ENCODE peak calls at places on chromosome 21, in five cellular contexts. One of them, this sample, is unnamed.

GRCh38 chr21:34521561-34521960 is 9.6 kb upstream of the KCNE1 start:
- DNase-seq in K562: no peak
- DNase-seq in HepG2: peak; percentile 33
- DNase-seq in H1: no peak
- DNase-seq in GM12878: no peak
- DNase-seq in this sample: no peak

GRCh38 chr21:33401617-33401967 is 1.6 kb upstream of the IFNGR2 start:
- DNase-seq in K562: no peak
- DNase-seq in HepG2: no peak
- DNase-seq in H1: no peak
- DNase-seq in GM12878: no peak
- DNase-seq in this sample: no peak

GRCh38 chr21:30320215-30320614 is at the start of gene KRTAP26-1:
- DNase-seq in K562: no peak
- DNase-seq in HepG2: no peak
- DNase-seq in H1: no peak
- DNase-seq in GM12878: no peak
- DNase-seq in this sample: no peak

GRCh38 chr21:35635261-35635660 is 425.1 kb downstream of the SETD4 start:
- DNase-seq in K562: no peak
- DNase-seq in HepG2: no peak
- DNase-seq in H1: no peak
- DNase-seq in GM12878: no peak
- DNase-seq in this sample: no peak

GRCh38 chr21:22791986-22792560 is 1793.9 kb downstream of the NCAM2 start:
- DNase-seq in K562: peak; percentile 47
- DNase-seq in HepG2: peak; percentile 12
- DNase-seq in H1: no peak
- DNase-seq in GM12878: no peak
- DNase-seq in this sample: peak; percentile 60

GRCh38 chr21:36499578-36500471 is 19.9 kb upstream of the CLDN14 start:
- DNase-seq in K562: no peak
- DNase-seq in HepG2: no peak
- DNase-seq in H1: no peak
- DNase-seq in GM12878: no peak
- DNase-seq in this sample: no peak

GRCh38 chr21:33198346-33199135 is 31.2 kb upstream of the IFNAR2 start:
- DNase-seq in K562: no peak
- DNase-seq in HepG2: no peak
- DNase-seq in H1: no peak
- DNase-seq in GM12878: no peak
- DNase-seq in this sample: no peak

GRCh38 chr21:15121655-15122120 is 56.9 kb upstream of the NRIP1 start:
- DNase-seq in K562: no peak
- DNase-seq in HepG2: peak; percentile 79
- DNase-seq in H1: no peak
- DNase-seq in GM12878: no peak
- DNase-seq in this sample: no peak

GRCh38 chr21:16072692-16073091 is 342.9 kb downstream of the USP25 start:
- DNase-seq in K562: no peak
- DNase-seq in HepG2: no peak
- DNase-seq in H1: no peak
- DNase-seq in GM12878: no peak
- DNase-seq in this sample: no peak

GRCh38 chr21:37564924-37565529 is 198.5 kb downstream of the DYRK1A start:
- DNase-seq in K562: peak; percentile 65
- DNase-seq in HepG2: peak; percentile 34
- DNase-seq in H1: peak; percentile 56
- DNase-seq in GM12878: no peak
- DNase-seq in this sample: no peak

GRCh38 chr21:43312751-43313169 is 114.2 kb downstream of the SIK1 start:
- DNase-seq in K562: no peak
- DNase-seq in HepG2: peak; percentile 44
- DNase-seq in H1: no peak
- DNase-seq in GM12878: peak; percentile 23
- DNase-seq in this sample: no peak

GRCh38 chr21:35020446-35020845 is 28.7 kb downstream of the RUNX1 start:
- DNase-seq in K562: no peak
- DNase-seq in HepG2: no peak
- DNase-seq in H1: no peak
- DNase-seq in GM12878: no peak
- DNase-seq in this sample: no peak

GRCh38 chr21:38985423-38986378 is 180.0 kb downstream of the ETS2 start:
- DNase-seq in K562: peak; percentile 88
- DNase-seq in HepG2: no peak
- DNase-seq in H1: no peak
- DNase-seq in GM12878: peak; percentile 12
- DNase-seq in this sample: peak; percentile 84

GRCh38 chr21:15495965-15496364 is 233.8 kb upstream of the USP25 start:
- DNase-seq in K562: no peak
- DNase-seq in HepG2: peak; percentile 7
- DNase-seq in H1: no peak
- DNase-seq in GM12878: no peak
- DNase-seq in this sample: no peak

GRCh38 chr21:27787046-27787445 is 820.2 kb upstream of the ADAMTS5 start:
- DNase-seq in K562: no peak
- DNase-seq in HepG2: no peak
- DNase-seq in H1: no peak
- DNase-seq in GM12878: no peak
- DNase-seq in this sample: no peak

GRCh38 chr21:43890042-43890441 is 25.0 kb downstream of the AGPAT3 start:
- DNase-seq in K562: peak; percentile 40
- DNase-seq in HepG2: no peak
- DNase-seq in H1: peak; percentile 59
- DNase-seq in GM12878: no peak
- DNase-seq in this sample: no peak

GRCh38 chr21:15309022-15309590 is 244.3 kb upstream of the NRIP1 start:
- DNase-seq in K562: no peak
- DNase-seq in HepG2: no peak
- DNase-seq in H1: no peak
- DNase-seq in GM12878: no peak
- DNase-seq in this sample: no peak

DNA sequence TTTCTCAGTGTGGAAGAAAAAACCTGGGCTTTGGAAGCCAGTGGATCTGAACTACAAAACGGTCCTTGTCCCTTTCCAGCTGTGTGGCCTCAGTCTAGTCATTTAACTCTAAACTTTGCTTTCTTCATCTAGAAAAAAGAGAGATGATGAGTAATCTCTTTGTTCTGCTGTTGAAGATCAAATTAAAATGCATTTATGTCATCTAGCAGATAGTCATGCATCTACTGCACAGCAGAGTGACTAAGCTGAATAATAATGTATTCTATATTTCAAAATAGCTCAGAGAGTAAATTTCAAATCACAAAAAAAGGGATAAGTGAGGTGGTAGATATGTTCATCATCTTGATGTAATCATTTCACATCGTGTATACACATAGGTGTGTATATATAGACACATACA is 473.2 kb downstream of the DSCAM start:
- DNase-seq in K562: no peak
- DNase-seq in HepG2: no peak
- DNase-seq in H1: no peak
- DNase-seq in GM12878: no peak
- DNase-seq in this sample: no peak
- TF ChIP-seq TAF1 in K562: no peak
- TF ChIP-seq TAF1 in HepG2: no peak
- TF ChIP-seq TAF1 in H1: no peak
- TF ChIP-seq TAF1 in GM12878: no peak
- TF ChIP-seq TAF1 in this sample: no peak

GRCh38 chr21:44931137-44931500 is 8.7 kb upstream of the SLX9 start:
- DNase-seq in K562: no peak
- DNase-seq in HepG2: no peak
- DNase-seq in H1: no peak
- DNase-seq in GM12878: no peak
- DNase-seq in this sample: peak; percentile 49

GRCh38 chr21:44929799-44930542 is 9.3 kb upstream of the ITGB2 start:
- DNase-seq in K562: no peak
- DNase-seq in HepG2: no peak
- DNase-seq in H1: no peak
- DNase-seq in GM12878: no peak
- DNase-seq in this sample: no peak

GRCh38 chr21:44930543-44930981 is 9.3 kb upstream of the SLX9 start:
- DNase-seq in K562: no peak
- DNase-seq in HepG2: no peak
- DNase-seq in H1: no peak
- DNase-seq in GM12878: no peak
- DNase-seq in this sample: no peak

GRCh38 chr21:44927587-44928461 is 7.1 kb upstream of the ITGB2 start:
- DNase-seq in K562: peak; percentile 72
- DNase-seq in HepG2: peak; percentile 39
- DNase-seq in H1: no peak
- DNase-seq in GM12878: peak; percentile 87
- DNase-seq in this sample: no peak

GRCh38 chr21:44929242-44929798 is 8.6 kb upstream of the ITGB2 start:
- DNase-seq in K562: no peak
- DNase-seq in HepG2: no peak
- DNase-seq in H1: no peak
- DNase-seq in GM12878: no peak
- DNase-seq in this sample: no peak
- H3K27ac ChIP-seq in K562: no peak overlapping the region
- H3K27ac ChIP-seq in HepG2: no peak overlapping the region
- H3K27ac ChIP-seq in H1: no peak overlapping the region
- H3K27ac ChIP-seq in GM12878: peak overlapping the region; percentile 75
- H3K27ac ChIP-seq in this sample: no peak overlapping the region

GRCh38 chr21:45635271-45636151 is 8.0 kb upstream of the PCBP3 start:
- DNase-seq in K562: no peak
- DNase-seq in HepG2: no peak
- DNase-seq in H1: no peak
- DNase-seq in GM12878: no peak
- DNase-seq in this sample: no peak
- H3K4me2 ChIP-seq in K562: no peak overlapping the region
- H3K4me2 ChIP-seq in HepG2: no peak overlapping the region
- H3K4me2 ChIP-seq in H1: no peak overlapping the region
- H3K4me2 ChIP-seq in GM12878: no peak overlapping the region
- H3K4me2 ChIP-seq in this sample: no peak overlapping the region

DNA sequence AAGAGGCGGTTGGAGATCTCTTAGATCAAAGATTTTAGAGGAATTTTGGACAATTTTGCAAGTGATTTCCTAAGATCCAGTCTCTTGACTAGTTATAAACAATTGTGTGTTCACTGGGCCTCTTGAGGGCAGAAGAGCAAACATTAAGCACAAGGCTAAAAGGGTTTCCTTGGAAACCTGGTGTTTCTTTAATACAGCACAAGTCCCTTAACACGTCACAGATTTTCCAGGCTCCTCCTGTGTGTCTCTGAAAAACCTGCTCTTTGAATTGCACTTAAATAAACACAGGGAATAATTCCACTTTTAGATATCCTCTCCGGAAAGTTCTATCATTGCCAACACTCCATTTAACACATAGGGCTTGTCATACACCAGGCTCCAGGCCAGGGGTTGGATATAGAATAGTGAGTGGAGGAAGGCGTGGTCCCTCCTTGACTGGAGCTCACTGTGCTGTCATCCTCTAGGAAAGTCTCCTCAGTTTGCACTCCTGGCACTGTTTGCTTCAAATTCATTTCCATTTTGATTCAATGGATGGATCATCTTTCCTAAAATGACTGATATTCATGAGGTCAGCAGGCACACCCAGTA is 442.5 kb downstream of the DSCAM start:
- DNase-seq in K562: no peak
- DNase-seq in HepG2: no peak
- DNase-seq in H1: no peak
- DNase-seq in GM12878: no peak
- DNase-seq in this sample: no peak
- TF ChIP-seq TAF1 in K562: no peak
- TF ChIP-seq TAF1 in HepG2: no peak
- TF ChIP-seq TAF1 in H1: no peak
- TF ChIP-seq TAF1 in GM12878: no peak
- TF ChIP-seq TAF1 in this sample: no peak

DNA sequence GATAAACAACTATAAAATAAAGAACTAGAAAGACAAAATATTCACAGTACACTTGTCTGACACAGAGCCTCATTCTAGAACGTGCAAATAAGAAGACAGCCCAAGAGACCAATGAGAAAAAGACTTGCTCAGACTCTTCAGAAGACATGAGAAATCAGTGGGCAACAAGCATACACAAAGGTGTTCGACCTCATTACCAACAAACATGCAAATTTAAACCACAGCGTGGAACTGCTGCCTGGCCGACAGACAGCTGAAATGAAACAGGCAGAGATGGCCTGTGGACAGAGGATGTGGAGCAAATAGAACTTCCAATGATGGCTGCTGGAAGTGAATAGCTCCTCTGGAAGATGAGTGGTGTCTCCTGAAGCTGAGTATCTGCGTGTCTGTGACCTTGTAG is 22.4 kb upstream of the COL6A1 start:
- DNase-seq in K562: no peak
- DNase-seq in HepG2: no peak
- DNase-seq in H1: no peak
- DNase-seq in GM12878: no peak
- DNase-seq in this sample: no peak
- H3K27ac ChIP-seq in K562: no peak overlapping the region
- H3K27ac ChIP-seq in HepG2: no peak overlapping the region
- H3K27ac ChIP-seq in H1: no peak overlapping the region
- H3K27ac ChIP-seq in GM12878: no peak overlapping the region
- H3K27ac ChIP-seq in this sample: no peak overlapping the region